ENCODE peak calls at places on chromosomes 16 and 17, in nine cellular contexts. One of them, this sample, is unnamed.
A peak's percentile ranks its signal among the peaks of the same experiment; 100 is the strongest.

GRCh38 chr17:57987582-57988300 is at the start of gene VEZF1:
- DNase-seq in iPS-NIHi11: peak; percentile 84
- DNase-seq in colonic mucosa: peak; percentile 73
- DNase-seq in posterior cingulate gyrus: peak; percentile 61
- DNase-seq in psoas muscle: peak; percentile 85
- DNase-seq in RKO: peak; percentile 71
- DNase-seq in activated CD4-positive, alpha-beta memory T cell treated with anti-CD3 and anti-CD28 coated beads, Interleukin-2, amount 10 ng/mL, durations not matched to agents 7 days and 5 days: peak; percentile 82
- DNase-seq in LHCN-M2: peak; percentile 70
- DNase-seq in stimulated activated CD4-positive, alpha-beta T cell treated with anti-CD3 and anti-CD28 coated beads, Interleukin-1b, Interleukin-23, amount 100 ng/mL, for 1 hour: peak; percentile 52
- DNase-seq in this sample: peak; percentile 67

GRCh38 chr16:79656537-79657115 is 56.1 kb upstream of the MAF start:
- DNase-seq in activated CD4-positive, alpha-beta memory T cell treated with anti-CD3 and anti-CD28 coated beads, Interleukin-2, amount 10 ng/mL, durations not matched to agents 7 days and 5 days: no peak
- DNase-seq in RKO: no peak
- DNase-seq in LHCN-M2: peak; percentile 62
- DNase-seq in iPS-NIHi11: no peak
- DNase-seq in colonic mucosa: no peak
- DNase-seq in stimulated activated CD4-positive, alpha-beta T cell treated with anti-CD3 and anti-CD28 coated beads, Interleukin-1b, Interleukin-23, amount 100 ng/mL, for 1 hour: no peak
- DNase-seq in psoas muscle: no peak
- DNase-seq in posterior cingulate gyrus: no peak
- DNase-seq in this sample: no peak

GRCh38 chr17:80596760-80597608 is 52.3 kb downstream of the RPTOR start:
- DNase-seq in colonic mucosa: no peak
- DNase-seq in psoas muscle: no peak
- DNase-seq in activated CD4-positive, alpha-beta memory T cell treated with anti-CD3 and anti-CD28 coated beads, Interleukin-2, amount 10 ng/mL, durations not matched to agents 7 days and 5 days: peak; percentile 28
- DNase-seq in stimulated activated CD4-positive, alpha-beta T cell treated with anti-CD3 and anti-CD28 coated beads, Interleukin-1b, Interleukin-23, amount 100 ng/mL, for 1 hour: no peak
- DNase-seq in RKO: no peak
- DNase-seq in posterior cingulate gyrus: no peak
- DNase-seq in LHCN-M2: peak; percentile 21
- DNase-seq in iPS-NIHi11: no peak
- DNase-seq in this sample: no peak

GRCh38 chr17:46035112-46035818 is 36.2 kb downstream of the STH start:
- DNase-seq in posterior cingulate gyrus: no peak
- DNase-seq in stimulated activated CD4-positive, alpha-beta T cell treated with anti-CD3 and anti-CD28 coated beads, Interleukin-1b, Interleukin-23, amount 100 ng/mL, for 1 hour: no peak
- DNase-seq in RKO: no peak
- DNase-seq in colonic mucosa: no peak
- DNase-seq in activated CD4-positive, alpha-beta memory T cell treated with anti-CD3 and anti-CD28 coated beads, Interleukin-2, amount 10 ng/mL, durations not matched to agents 7 days and 5 days: peak; percentile 27
- DNase-seq in iPS-NIHi11: no peak
- DNase-seq in LHCN-M2: peak; percentile 11
- DNase-seq in psoas muscle: no peak
- DNase-seq in this sample: no peak

GRCh38 chr17:74860229-74860998 is 729 bp upstream of the GRIN2C start:
- DNase-seq in psoas muscle: no peak
- DNase-seq in stimulated activated CD4-positive, alpha-beta T cell treated with anti-CD3 and anti-CD28 coated beads, Interleukin-1b, Interleukin-23, amount 100 ng/mL, for 1 hour: no peak
- DNase-seq in LHCN-M2: no peak
- DNase-seq in RKO: no peak
- DNase-seq in activated CD4-positive, alpha-beta memory T cell treated with anti-CD3 and anti-CD28 coated beads, Interleukin-2, amount 10 ng/mL, durations not matched to agents 7 days and 5 days: no peak
- DNase-seq in iPS-NIHi11: no peak
- DNase-seq in colonic mucosa: no peak
- DNase-seq in posterior cingulate gyrus: no peak
- DNase-seq in this sample: no peak

GRCh38 chr16:47949276-47949675 is 206.5 kb downstream of the ABCC12 start:
- DNase-seq in stimulated activated CD4-positive, alpha-beta T cell treated with anti-CD3 and anti-CD28 coated beads, Interleukin-1b, Interleukin-23, amount 100 ng/mL, for 1 hour: no peak
- DNase-seq in posterior cingulate gyrus: no peak
- DNase-seq in activated CD4-positive, alpha-beta memory T cell treated with anti-CD3 and anti-CD28 coated beads, Interleukin-2, amount 10 ng/mL, durations not matched to agents 7 days and 5 days: no peak
- DNase-seq in RKO: no peak
- DNase-seq in colonic mucosa: no peak
- DNase-seq in iPS-NIHi11: no peak
- DNase-seq in LHCN-M2: no peak
- DNase-seq in psoas muscle: no peak
- DNase-seq in this sample: no peak

GRCh38 chr17:72699566-72699965 is 392.9 kb downstream of the SLC39A11 start:
- DNase-seq in RKO: no peak
- DNase-seq in colonic mucosa: no peak
- DNase-seq in LHCN-M2: peak; percentile 37
- DNase-seq in posterior cingulate gyrus: peak; percentile 28
- DNase-seq in psoas muscle: no peak
- DNase-seq in stimulated activated CD4-positive, alpha-beta T cell treated with anti-CD3 and anti-CD28 coated beads, Interleukin-1b, Interleukin-23, amount 100 ng/mL, for 1 hour: no peak
- DNase-seq in iPS-NIHi11: no peak
- DNase-seq in activated CD4-positive, alpha-beta memory T cell treated with anti-CD3 and anti-CD28 coated beads, Interleukin-2, amount 10 ng/mL, durations not matched to agents 7 days and 5 days: no peak
- DNase-seq in this sample: no peak

GRCh38 chr16:3797904-3798811 is 80.8 kb upstream of the TRAP1 start:
- DNase-seq in LHCN-M2: no peak
- DNase-seq in stimulated activated CD4-positive, alpha-beta T cell treated with anti-CD3 and anti-CD28 coated beads, Interleukin-1b, Interleukin-23, amount 100 ng/mL, for 1 hour: no peak
- DNase-seq in psoas muscle: no peak
- DNase-seq in RKO: no peak
- DNase-seq in colonic mucosa: no peak
- DNase-seq in posterior cingulate gyrus: no peak
- DNase-seq in activated CD4-positive, alpha-beta memory T cell treated with anti-CD3 and anti-CD28 coated beads, Interleukin-2, amount 10 ng/mL, durations not matched to agents 7 days and 5 days: no peak
- DNase-seq in iPS-NIHi11: peak; percentile 52
- DNase-seq in this sample: no peak

GRCh38 chr16:58741166-58741565 is 7.0 kb upstream of the GOT2 start:
- DNase-seq in stimulated activated CD4-positive, alpha-beta T cell treated with anti-CD3 and anti-CD28 coated beads, Interleukin-1b, Interleukin-23, amount 100 ng/mL, for 1 hour: no peak
- DNase-seq in psoas muscle: no peak
- DNase-seq in iPS-NIHi11: no peak
- DNase-seq in activated CD4-positive, alpha-beta memory T cell treated with anti-CD3 and anti-CD28 coated beads, Interleukin-2, amount 10 ng/mL, durations not matched to agents 7 days and 5 days: no peak
- DNase-seq in LHCN-M2: no peak
- DNase-seq in posterior cingulate gyrus: no peak
- DNase-seq in colonic mucosa: no peak
- DNase-seq in RKO: no peak
- DNase-seq in this sample: no peak

GRCh38 chr17:1056761-1057160 is 59.8 kb downstream of the TIMM22 start:
- DNase-seq in posterior cingulate gyrus: no peak
- DNase-seq in RKO: no peak
- DNase-seq in colonic mucosa: no peak
- DNase-seq in activated CD4-positive, alpha-beta memory T cell treated with anti-CD3 and anti-CD28 coated beads, Interleukin-2, amount 10 ng/mL, durations not matched to agents 7 days and 5 days: no peak
- DNase-seq in psoas muscle: peak; percentile 9
- DNase-seq in LHCN-M2: no peak
- DNase-seq in stimulated activated CD4-positive, alpha-beta T cell treated with anti-CD3 and anti-CD28 coated beads, Interleukin-1b, Interleukin-23, amount 100 ng/mL, for 1 hour: no peak
- DNase-seq in iPS-NIHi11: no peak
- DNase-seq in this sample: no peak

GRCh38 chr16:74320707-74321106 is 24.1 kb downstream of the PSMD7 start:
- DNase-seq in iPS-NIHi11: no peak
- DNase-seq in posterior cingulate gyrus: no peak
- DNase-seq in RKO: no peak
- DNase-seq in colonic mucosa: no peak
- DNase-seq in stimulated activated CD4-positive, alpha-beta T cell treated with anti-CD3 and anti-CD28 coated beads, Interleukin-1b, Interleukin-23, amount 100 ng/mL, for 1 hour: no peak
- DNase-seq in psoas muscle: no peak
- DNase-seq in LHCN-M2: no peak
- DNase-seq in activated CD4-positive, alpha-beta memory T cell treated with anti-CD3 and anti-CD28 coated beads, Interleukin-2, amount 10 ng/mL, durations not matched to agents 7 days and 5 days: no peak
- DNase-seq in this sample: no peak

GRCh38 chr16:15811778-15812750 is 44.8 kb downstream of the MYH11 start:
- DNase-seq in posterior cingulate gyrus: no peak
- DNase-seq in iPS-NIHi11: no peak
- DNase-seq in stimulated activated CD4-positive, alpha-beta T cell treated with anti-CD3 and anti-CD28 coated beads, Interleukin-1b, Interleukin-23, amount 100 ng/mL, for 1 hour: no peak
- DNase-seq in RKO: no peak
- DNase-seq in activated CD4-positive, alpha-beta memory T cell treated with anti-CD3 and anti-CD28 coated beads, Interleukin-2, amount 10 ng/mL, durations not matched to agents 7 days and 5 days: no peak
- DNase-seq in colonic mucosa: no peak
- DNase-seq in psoas muscle: no peak
- DNase-seq in LHCN-M2: peak; percentile 96
- DNase-seq in this sample: no peak

GRCh38 chr16:67257486-67258159 is 8.8 kb downstream of the SLC9A5 start:
- DNase-seq in colonic mucosa: no peak
- DNase-seq in iPS-NIHi11: no peak
- DNase-seq in RKO: no peak
- DNase-seq in LHCN-M2: no peak
- DNase-seq in activated CD4-positive, alpha-beta memory T cell treated with anti-CD3 and anti-CD28 coated beads, Interleukin-2, amount 10 ng/mL, durations not matched to agents 7 days and 5 days: no peak
- DNase-seq in psoas muscle: peak; percentile 2
- DNase-seq in stimulated activated CD4-positive, alpha-beta T cell treated with anti-CD3 and anti-CD28 coated beads, Interleukin-1b, Interleukin-23, amount 100 ng/mL, for 1 hour: no peak
- DNase-seq in posterior cingulate gyrus: no peak
- DNase-seq in this sample: no peak